ENCODE peak calls at places on chromosome 21, in seven cellular contexts. One of them, this sample, is unnamed.

GRCh38 chr21:34129039-34129891 is 55.9 kb downstream of the MRPS6 start:
- DNase-seq in naive thymus-derived CD4-positive, alpha-beta T cell: peak; percentile 79
- DNase-seq in A549: no peak
- DNase-seq in HCT116: no peak
- DNase-seq in adrenal gland: peak; percentile 80
- DNase-seq in Peyer's patch: peak; percentile 58
- DNase-seq in breast epithelium: no peak
- DNase-seq in this sample: no peak

GRCh38 chr21:35925497-35925896 is 134.8 kb downstream of the SETD4 start:
- DNase-seq in A549: no peak
- DNase-seq in Peyer's patch: no peak
- DNase-seq in breast epithelium: no peak
- DNase-seq in naive thymus-derived CD4-positive, alpha-beta T cell: no peak
- DNase-seq in adrenal gland: peak; percentile 73
- DNase-seq in HCT116: no peak
- DNase-seq in this sample: no peak

GRCh38 chr21:34320006-34320405 is 43.8 kb upstream of the KCNE2 start:
- DNase-seq in adrenal gland: no peak
- DNase-seq in Peyer's patch: no peak
- DNase-seq in HCT116: no peak
- DNase-seq in A549: no peak
- DNase-seq in naive thymus-derived CD4-positive, alpha-beta T cell: no peak
- DNase-seq in breast epithelium: no peak
- DNase-seq in this sample: no peak

GRCh38 chr21:15669247-15669646 is 60.5 kb upstream of the USP25 start:
- DNase-seq in Peyer's patch: no peak
- DNase-seq in breast epithelium: no peak
- DNase-seq in HCT116: no peak
- DNase-seq in A549: no peak
- DNase-seq in naive thymus-derived CD4-positive, alpha-beta T cell: no peak
- DNase-seq in adrenal gland: no peak
- DNase-seq in this sample: no peak

GRCh38 chr21:24224411-24224810 is 1382.9 kb downstream of the MRPL39 start:
- DNase-seq in naive thymus-derived CD4-positive, alpha-beta T cell: no peak
- DNase-seq in breast epithelium: no peak
- DNase-seq in Peyer's patch: no peak
- DNase-seq in adrenal gland: no peak
- DNase-seq in HCT116: no peak
- DNase-seq in A549: no peak
- DNase-seq in this sample: no peak

GRCh38 chr21:39881661-39882060 is 14.4 kb downstream of the PCP4 start:
- DNase-seq in naive thymus-derived CD4-positive, alpha-beta T cell: no peak
- DNase-seq in breast epithelium: no peak
- DNase-seq in HCT116: no peak
- DNase-seq in A549: no peak
- DNase-seq in adrenal gland: no peak
- DNase-seq in Peyer's patch: no peak
- DNase-seq in this sample: no peak

GRCh38 chr21:35136586-35137254 is 87.6 kb upstream of the RUNX1 start:
- DNase-seq in breast epithelium: no peak
- DNase-seq in A549: peak; percentile 18
- DNase-seq in HCT116: peak; percentile 72
- DNase-seq in Peyer's patch: no peak
- DNase-seq in naive thymus-derived CD4-positive, alpha-beta T cell: no peak
- DNase-seq in adrenal gland: no peak
- DNase-seq in this sample: no peak

GRCh38 chr21:19810779-19811178 is 1187.4 kb upstream of the NCAM2 start:
- DNase-seq in naive thymus-derived CD4-positive, alpha-beta T cell: no peak
- DNase-seq in A549: no peak
- DNase-seq in adrenal gland: no peak
- DNase-seq in HCT116: no peak
- DNase-seq in Peyer's patch: no peak
- DNase-seq in breast epithelium: no peak
- DNase-seq in this sample: no peak

GRCh38 chr21:45330075-45330781 is 42.5 kb upstream of the POFUT2 start:
- DNase-seq in breast epithelium: no peak
- DNase-seq in Peyer's patch: peak; percentile 75
- DNase-seq in adrenal gland: peak; percentile 22
- DNase-seq in naive thymus-derived CD4-positive, alpha-beta T cell: no peak
- DNase-seq in A549: peak; percentile 67
- DNase-seq in HCT116: no peak
- DNase-seq in this sample: no peak

GRCh38 chr21:15870819-15871218 is 141.0 kb downstream of the USP25 start:
- DNase-seq in naive thymus-derived CD4-positive, alpha-beta T cell: no peak
- DNase-seq in A549: no peak
- DNase-seq in Peyer's patch: no peak
- DNase-seq in adrenal gland: no peak
- DNase-seq in HCT116: no peak
- DNase-seq in breast epithelium: no peak
- DNase-seq in this sample: no peak

GRCh38 chr21:9758888-9759287 is 762.5 kb upstream of the TPTE start:
- DNase-seq in HCT116: no peak
- DNase-seq in adrenal gland: no peak
- DNase-seq in breast epithelium: no peak
- DNase-seq in naive thymus-derived CD4-positive, alpha-beta T cell: no peak
- DNase-seq in Peyer's patch: no peak
- DNase-seq in A549: no peak
- DNase-seq in this sample: peak; percentile 89
- H3K9me3 ChIP-seq in HCT116: peaks cover 54% of the 10 kb centered on the region
- H3K9me3 ChIP-seq in adrenal gland: no peaks in the 10 kb centered on the region
- H3K9me3 ChIP-seq in breast epithelium: peaks cover 19% of the 10 kb centered on the region
- H3K9me3 ChIP-seq in naive thymus-derived CD4-positive, alpha-beta T cell: no peaks in the 10 kb centered on the region
- H3K9me3 ChIP-seq in Peyer's patch: peaks cover 20% of the 10 kb centered on the region
- H3K9me3 ChIP-seq in A549: no peaks in the 10 kb centered on the region
- H3K9me3 ChIP-seq in this sample: peaks cover 4% of the 10 kb centered on the region

DNA sequence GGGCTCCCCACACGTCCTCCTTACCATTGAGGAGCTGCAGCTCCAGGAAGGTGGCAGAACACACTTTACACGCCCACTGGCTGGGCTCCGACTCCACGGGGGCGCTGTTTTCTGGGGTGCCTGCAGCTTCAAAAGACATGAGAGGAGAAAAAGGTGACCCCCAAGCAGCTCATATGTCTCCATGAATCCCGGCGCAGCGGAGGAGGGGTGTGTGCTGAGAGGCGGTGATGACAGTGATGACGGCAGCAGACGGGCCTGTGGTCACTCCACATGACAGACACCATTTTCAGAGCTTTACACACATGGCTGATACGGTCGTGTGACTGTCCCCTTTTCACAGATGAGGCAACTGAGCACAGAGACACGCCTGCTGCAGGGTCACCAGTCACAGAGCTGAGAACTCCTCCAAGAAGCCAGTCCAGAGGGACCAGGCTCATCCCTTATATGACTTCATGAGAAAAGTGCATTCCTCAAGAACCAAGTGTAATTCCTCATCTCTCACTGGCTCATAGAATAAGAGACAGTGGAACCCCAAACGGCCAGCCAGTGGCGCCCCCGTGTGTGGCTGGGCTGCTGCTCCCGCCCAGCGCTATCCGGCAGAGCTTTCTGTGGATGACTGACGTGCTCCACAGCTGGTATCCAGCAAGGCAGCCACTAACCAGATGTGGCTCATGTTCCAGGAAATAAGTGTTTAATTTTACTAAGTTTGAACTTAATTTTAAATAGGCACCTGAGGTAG is 31.9 kb downstream of the PRDM15 start:
- DNase-seq in A549: no peak
- DNase-seq in HCT116: no peak
- DNase-seq in Peyer's patch: no peak
- DNase-seq in naive thymus-derived CD4-positive, alpha-beta T cell: no peak
- DNase-seq in adrenal gland: no peak
- DNase-seq in breast epithelium: no peak
- DNase-seq in this sample: no peak
- H3K4me1 ChIP-seq in A549: peaks cover 9% of the 10 kb centered on the region
- H3K4me1 ChIP-seq in HCT116: peaks cover 3% of the 10 kb centered on the region
- H3K4me1 ChIP-seq in Peyer's patch: no peaks in the 10 kb centered on the region
- H3K4me1 ChIP-seq in naive thymus-derived CD4-positive, alpha-beta T cell: no peaks in the 10 kb centered on the region
- H3K4me1 ChIP-seq in adrenal gland: no peaks in the 10 kb centered on the region
- H3K4me1 ChIP-seq in breast epithelium: no peaks in the 10 kb centered on the region
- H3K4me1 ChIP-seq in this sample: no peaks in the 10 kb centered on the region

DNA sequence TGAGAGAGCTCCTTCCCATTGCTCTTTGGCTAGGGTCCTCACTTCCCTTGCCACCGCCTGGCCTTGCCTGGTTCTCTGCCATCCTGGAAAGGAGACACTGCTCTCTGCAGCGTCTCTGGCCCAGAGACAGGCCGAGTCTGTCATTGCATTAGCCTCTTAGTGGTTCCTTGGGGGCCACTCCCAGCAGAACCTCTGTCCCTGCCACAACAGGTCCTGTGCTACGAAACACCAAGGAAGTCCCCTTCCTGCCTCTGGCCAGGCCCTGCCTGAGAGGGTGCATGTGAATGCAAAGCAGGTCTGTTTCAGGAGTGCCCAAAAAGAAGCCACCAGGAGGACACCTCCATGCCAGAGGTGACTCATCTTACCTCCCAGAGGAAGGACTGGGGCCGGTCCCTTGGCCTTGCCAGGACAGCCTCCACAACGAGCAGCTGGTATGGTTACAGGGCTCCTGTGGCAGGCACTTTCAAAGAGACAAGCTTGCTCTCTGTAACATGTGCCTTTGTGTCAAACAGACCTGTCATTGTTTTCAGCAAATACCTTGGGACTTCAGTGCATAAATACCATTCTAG is 59.6 kb downstream of the VPS26C start:
- DNase-seq in Peyer's patch: no peak
- DNase-seq in breast epithelium: peak; percentile 55
- DNase-seq in HCT116: peak; percentile 59
- DNase-seq in adrenal gland: peak; percentile 73
- DNase-seq in A549: no peak
- DNase-seq in naive thymus-derived CD4-positive, alpha-beta T cell: no peak
- DNase-seq in this sample: peak; percentile 85
- H3K27ac ChIP-seq in Peyer's patch: no peak overlapping the region
- H3K27ac ChIP-seq in breast epithelium: peak overlapping the region; percentile 81
- H3K27ac ChIP-seq in HCT116: peak overlapping the region; percentile 69
- H3K27ac ChIP-seq in adrenal gland: peak overlapping the region; percentile 69
- H3K27ac ChIP-seq in A549: no peak overlapping the region
- H3K27ac ChIP-seq in naive thymus-derived CD4-positive, alpha-beta T cell: no peak overlapping the region
- H3K27ac ChIP-seq in this sample: no peak overlapping the region

GRCh38 chr21:31088196-31088751 is 50.0 kb upstream of the KRTAP19-8 start:
- DNase-seq in adrenal gland: no peak
- DNase-seq in A549: no peak
- DNase-seq in naive thymus-derived CD4-positive, alpha-beta T cell: no peak
- DNase-seq in HCT116: no peak
- DNase-seq in breast epithelium: no peak
- DNase-seq in Peyer's patch: no peak
- DNase-seq in this sample: no peak
- H3K9me3 ChIP-seq in adrenal gland: no peaks in the 10 kb centered on the region
- H3K9me3 ChIP-seq in A549: no peaks in the 10 kb centered on the region
- H3K9me3 ChIP-seq in naive thymus-derived CD4-positive, alpha-beta T cell: no peaks in the 10 kb centered on the region
- H3K9me3 ChIP-seq in HCT116: no peaks in the 10 kb centered on the region
- H3K9me3 ChIP-seq in breast epithelium: no peaks in the 10 kb centered on the region
- H3K9me3 ChIP-seq in Peyer's patch: no peaks in the 10 kb centered on the region
- H3K9me3 ChIP-seq in this sample: no peaks in the 10 kb centered on the region

DNA sequence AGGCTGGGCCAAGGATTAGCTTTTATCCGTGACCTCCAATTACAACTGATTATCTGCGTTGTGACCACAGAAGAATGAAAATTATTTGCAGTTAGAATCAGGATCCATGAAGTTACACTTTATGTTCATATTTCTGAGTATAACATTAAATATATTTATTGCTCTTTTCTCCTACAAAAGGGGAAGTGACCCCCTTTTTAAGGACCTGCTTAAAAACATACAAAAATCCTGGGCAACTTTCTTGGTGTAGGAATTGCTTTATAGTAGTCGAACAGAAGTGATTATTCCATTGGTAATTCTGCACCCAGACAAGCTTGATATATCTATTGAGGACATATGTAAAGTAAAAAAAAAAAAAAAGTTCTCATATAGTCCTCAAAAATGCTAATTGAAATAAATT is 208.7 kb downstream of the MRPL39 start:
- DNase-seq in breast epithelium: no peak
- DNase-seq in Peyer's patch: no peak
- DNase-seq in naive thymus-derived CD4-positive, alpha-beta T cell: no peak
- DNase-seq in A549: no peak
- DNase-seq in HCT116: no peak
- DNase-seq in adrenal gland: no peak
- DNase-seq in this sample: no peak
- H3K4me1 ChIP-seq in breast epithelium: no peaks in the 10 kb centered on the region
- H3K4me1 ChIP-seq in Peyer's patch: no peaks in the 10 kb centered on the region
- H3K4me1 ChIP-seq in naive thymus-derived CD4-positive, alpha-beta T cell: no peaks in the 10 kb centered on the region
- H3K4me1 ChIP-seq in A549: no peaks in the 10 kb centered on the region
- H3K4me1 ChIP-seq in HCT116: no peaks in the 10 kb centered on the region
- H3K4me1 ChIP-seq in adrenal gland: no peaks in the 10 kb centered on the region
- H3K4me1 ChIP-seq in this sample: no peaks in the 10 kb centered on the region

DNA sequence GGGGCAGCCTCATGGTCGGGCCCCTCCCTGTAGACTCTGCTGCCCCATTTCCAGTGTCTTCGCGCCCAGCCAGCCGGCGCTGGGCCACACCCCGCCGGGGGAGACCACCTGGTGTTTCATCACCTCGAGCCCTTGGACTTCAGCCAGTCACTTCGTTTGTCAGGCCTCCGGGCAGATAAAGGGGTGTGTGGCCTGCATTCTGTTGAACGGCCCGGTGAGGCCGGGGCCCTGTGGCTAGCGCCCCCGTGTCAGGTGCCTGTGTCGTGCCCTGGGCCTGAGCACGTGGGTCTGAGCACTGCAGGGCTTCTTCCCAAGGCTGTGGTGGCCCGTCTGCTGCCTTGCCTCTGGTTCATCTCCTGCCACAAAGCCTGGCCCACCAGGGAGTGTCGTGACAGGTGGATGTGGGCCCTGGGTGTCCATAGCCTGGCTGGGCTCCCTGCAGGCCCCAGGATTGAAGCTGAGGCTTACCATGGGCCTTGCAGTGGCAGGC is 65.2 kb upstream of the DIP2A start:
- DNase-seq in Peyer's patch: no peak
- DNase-seq in naive thymus-derived CD4-positive, alpha-beta T cell: no peak
- DNase-seq in A549: no peak
- DNase-seq in adrenal gland: no peak
- DNase-seq in HCT116: no peak
- DNase-seq in breast epithelium: no peak
- DNase-seq in this sample: no peak
- H3K27ac ChIP-seq in Peyer's patch: no peak overlapping the region
- H3K27ac ChIP-seq in naive thymus-derived CD4-positive, alpha-beta T cell: no peak overlapping the region
- H3K27ac ChIP-seq in A549: no peak overlapping the region
- H3K27ac ChIP-seq in adrenal gland: peak overlapping the region; percentile 81
- H3K27ac ChIP-seq in HCT116: no peak overlapping the region
- H3K27ac ChIP-seq in breast epithelium: no peak overlapping the region
- H3K27ac ChIP-seq in this sample: peak overlapping the region; percentile 61

GRCh38 chr21:27515676-27516075 is 548.8 kb upstream of the ADAMTS5 start:
- DNase-seq in naive thymus-derived CD4-positive, alpha-beta T cell: no peak
- DNase-seq in breast epithelium: no peak
- DNase-seq in adrenal gland: no peak
- DNase-seq in A549: no peak
- DNase-seq in Peyer's patch: no peak
- DNase-seq in HCT116: no peak
- DNase-seq in this sample: no peak

GRCh38 chr21:27511241-27511640 is 544.4 kb upstream of the ADAMTS5 start:
- DNase-seq in Peyer's patch: no peak
- DNase-seq in naive thymus-derived CD4-positive, alpha-beta T cell: no peak
- DNase-seq in breast epithelium: no peak
- DNase-seq in HCT116: no peak
- DNase-seq in A549: no peak
- DNase-seq in adrenal gland: no peak
- DNase-seq in this sample: no peak

GRCh38 chr21:27513825-27514224 is 546.9 kb upstream of the ADAMTS5 start:
- DNase-seq in naive thymus-derived CD4-positive, alpha-beta T cell: no peak
- DNase-seq in HCT116: no peak
- DNase-seq in A549: no peak
- DNase-seq in Peyer's patch: no peak
- DNase-seq in adrenal gland: no peak
- DNase-seq in breast epithelium: no peak
- DNase-seq in this sample: no peak

GRCh38 chr21:27507695-27508094 is 540.8 kb upstream of the ADAMTS5 start:
- DNase-seq in A549: no peak
- DNase-seq in Peyer's patch: no peak
- DNase-seq in HCT116: no peak
- DNase-seq in adrenal gland: no peak
- DNase-seq in naive thymus-derived CD4-positive, alpha-beta T cell: no peak
- DNase-seq in breast epithelium: no peak
- DNase-seq in this sample: no peak

GRCh38 chr21:27513016-27513415 is 546.1 kb upstream of the ADAMTS5 start:
- DNase-seq in adrenal gland: no peak
- DNase-seq in A549: no peak
- DNase-seq in Peyer's patch: no peak
- DNase-seq in breast epithelium: no peak
- DNase-seq in naive thymus-derived CD4-positive, alpha-beta T cell: no peak
- DNase-seq in HCT116: no peak
- DNase-seq in this sample: no peak
- H3K9me3 ChIP-seq in adrenal gland: no peaks in the 10 kb centered on the region
- H3K9me3 ChIP-seq in A549: no peaks in the 10 kb centered on the region
- H3K9me3 ChIP-seq in Peyer's patch: no peaks in the 10 kb centered on the region
- H3K9me3 ChIP-seq in breast epithelium: peaks cover 12% of the 10 kb centered on the region
- H3K9me3 ChIP-seq in naive thymus-derived CD4-positive, alpha-beta T cell: no peaks in the 10 kb centered on the region
- H3K9me3 ChIP-seq in HCT116: peaks cover 15% of the 10 kb centered on the region
- H3K9me3 ChIP-seq in this sample: no peaks in the 10 kb centered on the region